ENCODE peak calls at places on chromosomes 2 and 18, in eight cellular contexts. One of them, this sample, is unnamed.

GRCh38 chr2:131081190-131081589 is 12.1 kb downstream of the FAM168B start:
- DNase-seq in transverse colon: no peak
- DNase-seq in esophagus muscularis mucosa: no peak
- DNase-seq in suprapubic skin: no peak
- DNase-seq in HepG2: no peak
- DNase-seq in GM12878: no peak
- DNase-seq in stomach: no peak
- DNase-seq in upper lobe of left lung: no peak
- DNase-seq in this sample: no peak

GRCh38 chr2:84880645-84881521 is at the start of gene TRABD2A:
- DNase-seq in transverse colon: peak; percentile 64
- DNase-seq in esophagus muscularis mucosa: no peak
- DNase-seq in suprapubic skin: no peak
- DNase-seq in HepG2: no peak
- DNase-seq in GM12878: no peak
- DNase-seq in stomach: peak; percentile 30
- DNase-seq in upper lobe of left lung: peak; percentile 38
- DNase-seq in this sample: no peak

GRCh38 chr2:42404666-42405065 is 43.6 kb upstream of the COX7A2L start:
- DNase-seq in transverse colon: no peak
- DNase-seq in esophagus muscularis mucosa: no peak
- DNase-seq in suprapubic skin: no peak
- DNase-seq in HepG2: no peak
- DNase-seq in GM12878: no peak
- DNase-seq in stomach: no peak
- DNase-seq in upper lobe of left lung: no peak
- DNase-seq in this sample: no peak

GRCh38 chr2:86225581-86225980 is 26.3 kb downstream of the MRPL35 start:
- DNase-seq in transverse colon: peak; percentile 31
- DNase-seq in esophagus muscularis mucosa: no peak
- DNase-seq in suprapubic skin: no peak
- DNase-seq in HepG2: no peak
- DNase-seq in GM12878: peak; percentile 57
- DNase-seq in stomach: no peak
- DNase-seq in upper lobe of left lung: peak; percentile 32
- DNase-seq in this sample: peak; percentile 92

GRCh38 chr18:48338915-48339314 is 70.3 kb downstream of the ZBTB7C start:
- DNase-seq in transverse colon: no peak
- DNase-seq in esophagus muscularis mucosa: no peak
- DNase-seq in suprapubic skin: no peak
- DNase-seq in HepG2: no peak
- DNase-seq in GM12878: no peak
- DNase-seq in stomach: no peak
- DNase-seq in upper lobe of left lung: no peak
- DNase-seq in this sample: no peak

GRCh38 chr2:37358466-37358865 is 14.0 kb downstream of the QPCT start:
- DNase-seq in transverse colon: no peak
- DNase-seq in esophagus muscularis mucosa: no peak
- DNase-seq in suprapubic skin: no peak
- DNase-seq in HepG2: no peak
- DNase-seq in GM12878: no peak
- DNase-seq in stomach: no peak
- DNase-seq in upper lobe of left lung: no peak
- DNase-seq in this sample: no peak

GRCh38 chr2:159677654-159678053 is 34.7 kb upstream of the MARCHF7 start:
- DNase-seq in transverse colon: no peak
- DNase-seq in esophagus muscularis mucosa: no peak
- DNase-seq in suprapubic skin: no peak
- DNase-seq in HepG2: peak; percentile 10
- DNase-seq in GM12878: no peak
- DNase-seq in stomach: no peak
- DNase-seq in upper lobe of left lung: no peak
- DNase-seq in this sample: no peak

GRCh38 chr18:77222464-77222863 is 27.2 kb upstream of the GALR1 start:
- DNase-seq in transverse colon: no peak
- DNase-seq in esophagus muscularis mucosa: no peak
- DNase-seq in suprapubic skin: no peak
- DNase-seq in HepG2: no peak
- DNase-seq in GM12878: no peak
- DNase-seq in stomach: no peak
- DNase-seq in upper lobe of left lung: no peak
- DNase-seq in this sample: no peak

GRCh38 chr2:28656937-28657615 is 94.6 kb upstream of the PPP1CB start:
- DNase-seq in transverse colon: peak; percentile 71
- DNase-seq in esophagus muscularis mucosa: no peak
- DNase-seq in suprapubic skin: no peak
- DNase-seq in HepG2: peak; percentile 39
- DNase-seq in GM12878: no peak
- DNase-seq in stomach: peak; percentile 53
- DNase-seq in upper lobe of left lung: no peak
- DNase-seq in this sample: peak; percentile 56

GRCh38 chr18:23918395-23919032 is 96.0 kb upstream of the TTC39C start:
- DNase-seq in transverse colon: peak; percentile 81
- DNase-seq in esophagus muscularis mucosa: no peak
- DNase-seq in suprapubic skin: peak; percentile 78
- DNase-seq in HepG2: peak; percentile 55
- DNase-seq in GM12878: no peak
- DNase-seq in stomach: peak; percentile 84
- DNase-seq in upper lobe of left lung: peak; percentile 65
- DNase-seq in this sample: peak; percentile 81

GRCh38 chr2:226274143-226274542 is 525.5 kb downstream of the IRS1 start:
- DNase-seq in transverse colon: no peak
- DNase-seq in esophagus muscularis mucosa: no peak
- DNase-seq in suprapubic skin: no peak
- DNase-seq in HepG2: no peak
- DNase-seq in GM12878: no peak
- DNase-seq in stomach: no peak
- DNase-seq in upper lobe of left lung: no peak
- DNase-seq in this sample: no peak

GRCh38 chr2:84212611-84213314 is 246.3 kb downstream of the SUCLG1 start:
- DNase-seq in transverse colon: no peak
- DNase-seq in esophagus muscularis mucosa: no peak
- DNase-seq in suprapubic skin: no peak
- DNase-seq in HepG2: no peak
- DNase-seq in GM12878: peak; percentile 25
- DNase-seq in stomach: no peak
- DNase-seq in upper lobe of left lung: no peak
- DNase-seq in this sample: no peak

GRCh38 chr2:10981461-10981860 is 69.7 kb downstream of the KCNF1 start:
- DNase-seq in transverse colon: no peak
- DNase-seq in esophagus muscularis mucosa: no peak
- DNase-seq in suprapubic skin: no peak
- DNase-seq in HepG2: no peak
- DNase-seq in GM12878: no peak
- DNase-seq in stomach: no peak
- DNase-seq in upper lobe of left lung: peak; percentile 3
- DNase-seq in this sample: no peak

GRCh38 chr2:232117413-232117812 is 155.9 kb downstream of the DIS3L2 start:
- DNase-seq in transverse colon: no peak
- DNase-seq in esophagus muscularis mucosa: no peak
- DNase-seq in suprapubic skin: no peak
- DNase-seq in HepG2: peak; percentile 72
- DNase-seq in GM12878: no peak
- DNase-seq in stomach: no peak
- DNase-seq in upper lobe of left lung: no peak
- DNase-seq in this sample: no peak

GRCh38 chr2:46486441-46486840 is 7.1 kb downstream of the TMEM247 start:
- DNase-seq in transverse colon: no peak
- DNase-seq in esophagus muscularis mucosa: no peak
- DNase-seq in suprapubic skin: no peak
- DNase-seq in HepG2: no peak
- DNase-seq in GM12878: no peak
- DNase-seq in stomach: no peak
- DNase-seq in upper lobe of left lung: no peak
- DNase-seq in this sample: no peak

GRCh38 chr2:96816836-96817702 is 1.0 kb downstream of the CNNM3 start:
- DNase-seq in transverse colon: no peak
- DNase-seq in esophagus muscularis mucosa: no peak
- DNase-seq in suprapubic skin: no peak
- DNase-seq in HepG2: peak; percentile 16
- DNase-seq in GM12878: no peak
- DNase-seq in stomach: no peak
- DNase-seq in upper lobe of left lung: no peak
- DNase-seq in this sample: no peak

GRCh38 chr2:155310589-155310988 is 612.1 kb downstream of the KCNJ3 start:
- DNase-seq in transverse colon: no peak
- DNase-seq in esophagus muscularis mucosa: no peak
- DNase-seq in suprapubic skin: no peak
- DNase-seq in HepG2: peak; percentile 21
- DNase-seq in GM12878: no peak
- DNase-seq in stomach: no peak
- DNase-seq in upper lobe of left lung: no peak
- DNase-seq in this sample: no peak

GRCh38 chr2:128727914-128728313 is 409.2 kb upstream of the HS6ST1 start:
- DNase-seq in transverse colon: no peak
- DNase-seq in esophagus muscularis mucosa: no peak
- DNase-seq in suprapubic skin: no peak
- DNase-seq in HepG2: no peak
- DNase-seq in GM12878: no peak
- DNase-seq in stomach: no peak
- DNase-seq in upper lobe of left lung: no peak
- DNase-seq in this sample: no peak

GRCh38 chr2:206274434-206275273 is at the start of gene ZDBF2:
- DNase-seq in transverse colon: peak; percentile 59
- DNase-seq in esophagus muscularis mucosa: no peak
- DNase-seq in suprapubic skin: no peak
- DNase-seq in HepG2: no peak
- DNase-seq in GM12878: no peak
- DNase-seq in stomach: peak; percentile 63
- DNase-seq in upper lobe of left lung: peak; percentile 31
- DNase-seq in this sample: peak; percentile 69

GRCh38 chr18:79613186-79613931 is 66.2 kb upstream of the CTDP1 start:
- DNase-seq in transverse colon: no peak
- DNase-seq in esophagus muscularis mucosa: no peak
- DNase-seq in suprapubic skin: peak; percentile 53
- DNase-seq in HepG2: no peak
- DNase-seq in GM12878: no peak
- DNase-seq in stomach: no peak
- DNase-seq in upper lobe of left lung: no peak
- DNase-seq in this sample: peak; percentile 55

GRCh38 chr2:111981666-111982065 is 73.4 kb upstream of the TMEM87B start:
- DNase-seq in transverse colon: no peak
- DNase-seq in esophagus muscularis mucosa: no peak
- DNase-seq in suprapubic skin: no peak
- DNase-seq in HepG2: no peak
- DNase-seq in GM12878: no peak
- DNase-seq in stomach: no peak
- DNase-seq in upper lobe of left lung: no peak
- DNase-seq in this sample: no peak

GRCh38 chr2:138452324-138452723 is 49.2 kb upstream of the SPOPL start:
- DNase-seq in transverse colon: no peak
- DNase-seq in esophagus muscularis mucosa: no peak
- DNase-seq in suprapubic skin: no peak
- DNase-seq in HepG2: no peak
- DNase-seq in GM12878: no peak
- DNase-seq in stomach: no peak
- DNase-seq in upper lobe of left lung: no peak
- DNase-seq in this sample: no peak

GRCh38 chr2:229454934-229455631 is 184.0 kb upstream of the PID1 start:
- DNase-seq in transverse colon: no peak
- DNase-seq in esophagus muscularis mucosa: no peak
- DNase-seq in suprapubic skin: no peak
- DNase-seq in HepG2: no peak
- DNase-seq in GM12878: no peak
- DNase-seq in stomach: no peak
- DNase-seq in upper lobe of left lung: no peak
- DNase-seq in this sample: no peak

DNA sequence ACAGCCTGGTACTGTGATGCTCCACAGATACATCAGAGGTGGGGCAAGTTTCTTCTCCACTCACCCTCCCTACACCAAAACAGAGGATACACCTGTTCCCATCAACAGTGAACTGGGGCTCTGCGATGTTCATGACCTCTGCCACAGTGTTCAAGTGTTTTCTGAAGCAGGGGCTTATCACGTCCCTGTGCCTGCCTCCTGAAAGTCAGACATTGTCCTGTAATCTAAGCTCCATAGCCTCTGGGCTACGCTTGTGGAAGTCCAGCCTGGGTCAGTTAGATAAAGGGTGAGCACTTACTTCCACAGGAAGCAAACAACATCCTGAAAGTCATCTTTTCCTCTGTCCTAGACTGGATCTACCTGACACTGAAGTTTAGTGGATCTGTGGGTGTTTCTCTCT is 20.2 kb upstream of the MRO start:
- DNase-seq in transverse colon: no peak
- DNase-seq in esophagus muscularis mucosa: no peak
- DNase-seq in suprapubic skin: no peak
- DNase-seq in HepG2: no peak
- DNase-seq in GM12878: no peak
- DNase-seq in stomach: no peak
- DNase-seq in upper lobe of left lung: no peak
- DNase-seq in this sample: no peak
- TF ChIP-seq POLR2AphosphoS5 in transverse colon: no peak
- TF ChIP-seq POLR2AphosphoS5 in esophagus muscularis mucosa: no peak
- TF ChIP-seq POLR2AphosphoS5 in suprapubic skin: no peak
- TF ChIP-seq POLR2AphosphoS5 in HepG2: no peak
- TF ChIP-seq POLR2AphosphoS5 in GM12878: no peak
- TF ChIP-seq POLR2AphosphoS5 in stomach: no peak
- TF ChIP-seq POLR2AphosphoS5 in upper lobe of left lung: no peak
- TF ChIP-seq POLR2AphosphoS5 in this sample: no peak

GRCh38 chr18:3605562-3606443 is 155.8 kb downstream of the TGIF1 start:
- DNase-seq in transverse colon: no peak
- DNase-seq in esophagus muscularis mucosa: no peak
- DNase-seq in suprapubic skin: no peak
- DNase-seq in HepG2: no peak
- DNase-seq in GM12878: no peak
- DNase-seq in stomach: no peak
- DNase-seq in upper lobe of left lung: peak; percentile 47
- DNase-seq in this sample: peak; percentile 58
- TF ChIP-seq POLR2A in transverse colon: no peak
- TF ChIP-seq POLR2A in esophagus muscularis mucosa: no peak
- TF ChIP-seq POLR2A in suprapubic skin: no peak
- TF ChIP-seq POLR2A in HepG2: no peak
- TF ChIP-seq POLR2A in GM12878: no peak
- TF ChIP-seq POLR2A in stomach: no peak
- TF ChIP-seq POLR2A in upper lobe of left lung: no peak
- TF ChIP-seq POLR2A in this sample: no peak

GRCh38 chr2:54559593-54560145 is 103.5 kb downstream of the SPTBN1 start:
- DNase-seq in transverse colon: peak; percentile 48
- DNase-seq in esophagus muscularis mucosa: no peak
- DNase-seq in suprapubic skin: no peak
- DNase-seq in HepG2: peak; percentile 83
- DNase-seq in GM12878: no peak
- DNase-seq in stomach: no peak
- DNase-seq in upper lobe of left lung: peak; percentile 54
- DNase-seq in this sample: peak; percentile 82
- TF ChIP-seq EP300 in transverse colon: no peak
- TF ChIP-seq EP300 in esophagus muscularis mucosa: no peak
- TF ChIP-seq EP300 in suprapubic skin: no peak
- TF ChIP-seq EP300 in HepG2: no peak
- TF ChIP-seq EP300 in GM12878: no peak
- TF ChIP-seq EP300 in stomach: no peak
- TF ChIP-seq EP300 in upper lobe of left lung: peak; percentile 79
- TF ChIP-seq EP300 in this sample: no peak

DNA sequence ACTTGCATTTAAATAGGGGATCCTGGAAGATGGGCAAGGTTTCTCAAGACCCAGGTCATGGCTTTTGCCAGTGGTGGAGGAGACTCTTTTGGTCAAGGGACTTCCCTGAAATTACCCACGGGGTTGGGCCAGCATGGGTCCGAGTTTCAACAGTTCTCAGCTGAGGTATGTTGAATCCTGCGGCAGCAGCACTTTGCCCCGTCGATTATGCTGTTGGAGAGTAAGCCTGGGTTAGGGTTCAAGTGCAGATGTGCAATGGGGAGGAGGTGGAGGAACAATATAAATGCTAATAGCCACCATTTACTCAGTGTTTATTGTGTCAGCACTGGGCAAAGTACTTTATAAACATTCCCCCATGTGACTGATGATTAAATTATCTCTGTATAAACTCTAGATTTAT is 96.0 kb upstream of the GATA6 start:
- DNase-seq in transverse colon: no peak
- DNase-seq in esophagus muscularis mucosa: no peak
- DNase-seq in suprapubic skin: no peak
- DNase-seq in HepG2: no peak
- DNase-seq in GM12878: no peak
- DNase-seq in stomach: no peak
- DNase-seq in upper lobe of left lung: no peak
- DNase-seq in this sample: no peak
- TF ChIP-seq POLR2AphosphoS5 in transverse colon: no peak
- TF ChIP-seq POLR2AphosphoS5 in esophagus muscularis mucosa: no peak
- TF ChIP-seq POLR2AphosphoS5 in suprapubic skin: no peak
- TF ChIP-seq POLR2AphosphoS5 in HepG2: no peak
- TF ChIP-seq POLR2AphosphoS5 in GM12878: no peak
- TF ChIP-seq POLR2AphosphoS5 in stomach: no peak
- TF ChIP-seq POLR2AphosphoS5 in upper lobe of left lung: no peak
- TF ChIP-seq POLR2AphosphoS5 in this sample: no peak